ENCODE peak calls at places on chromosomes 7 and 10, in six cellular contexts. P, S, K, I, O and J are unnamed samples.

GRCh38 chr7:39421251-39421650 is 145.0 kb upstream of the YAE1 start:
- DNase-seq in P (no peak), S (no peak), K (no peak), I (no peak), O (no peak), J (no peak)

GRCh38 chr10:127649642-127650041 is 87.3 kb upstream of the FOXI2 start:
- DNase-seq in P (no peak), S (no peak), K (no peak), I (peak), O (no peak), J (no peak)

GRCh38 chr10:101782811-101783735 is at the start of gene NPM3:
- DNase-seq in P (peak), S (peak), K (peak), I (peak), O (peak), J (peak)

GRCh38 chr7:141463986-141464385 is 87.2 kb upstream of the AGK start:
- DNase-seq in P (no peak), S (no peak), K (no peak), I (no peak), O (no peak), J (no peak)

GRCh38 chr7:29019275-29019820 is 61.2 kb upstream of the TRIL start:
- DNase-seq in P (no peak), S (no peak), K (no peak), I (no peak), O (no peak), J (no peak)

GRCh38 chr10:72539137-72539536 is 86.7 kb downstream of the MICU1 start:
- DNase-seq in P (no peak), S (no peak), K (no peak), I (no peak), O (no peak), J (no peak)

GRCh38 chr7:112162161-112163020 is 43.8 kb downstream of the DOCK4 start:
- DNase-seq in P (no peak), S (no peak), K (no peak), I (no peak), O (no peak), J (peak)

GRCh38 chr7:1176891-1177373 is 16.9 kb upstream of the ZFAND2A start:
- DNase-seq in P (no peak), S (peak), K (peak), I (peak), O (peak), J (no peak)

GRCh38 chr10:30755474-30755873 is 125.9 kb upstream of the LYZL2 start:
- DNase-seq in P (no peak), S (no peak), K (no peak), I (no peak), O (no peak), J (no peak)

GRCh38 chr7:158926348-158926747 is 70.0 kb downstream of the DYNC2I1 start:
- DNase-seq in P (no peak), S (no peak), K (no peak), I (no peak), O (no peak), J (no peak)

GRCh38 chr10:72081772-72082590 is 6.4 kb downstream of the SPOCK2 start:
- DNase-seq in P (peak), S (no peak), K (no peak), I (no peak), O (no peak), J (peak)

GRCh38 chr7:122123746-122124145 is 20.3 kb downstream of the AASS start:
- DNase-seq in P (no peak), S (no peak), K (no peak), I (no peak), O (no peak), J (no peak)

GRCh38 chr10:3811331-3811870 is 26.4 kb upstream of the KLF6 start:
- DNase-seq in P (peak), S (no peak), K (peak), I (peak), O (no peak), J (no peak)

GRCh38 chr7:123715793-123716192 is 33.0 kb downstream of the WASL start:
- DNase-seq in P (no peak), S (no peak), K (no peak), I (no peak), O (no peak), J (no peak)

GRCh38 chr10:123377883-123378282 is 223.7 kb downstream of the BUB3 start:
- DNase-seq in P (no peak), S (no peak), K (no peak), I (no peak), O (no peak), J (no peak)

GRCh38 chr7:91832493-91833045 is 47.9 kb downstream of the MTERF1 start:
- DNase-seq in P (no peak), S (no peak), K (no peak), I (no peak), O (no peak), J (no peak)

GRCh38 chr7:139758388-139758787 is 19.4 kb downstream of the HIPK2 start:
- DNase-seq in P (no peak), S (no peak), K (no peak), I (no peak), O (no peak), J (no peak)

GRCh38 chr10:75582102-75582501 is 150.7 kb downstream of the LRMDA start:
- DNase-seq in P (no peak), S (no peak), K (no peak), I (no peak), O (no peak), J (no peak)

GRCh38 chr10:78716034-78716660 is 352.6 kb upstream of the ZMIZ1 start:
- DNase-seq in P (no peak), S (no peak), K (no peak), I (no peak), O (no peak), J (no peak)

GRCh38 chr7:49166441-49166840 is 242.1 kb downstream of the CDC14C start:
- DNase-seq in P (no peak), S (no peak), K (no peak), I (no peak), O (no peak), J (no peak)

GRCh38 chr7:2162959-2163358 is 69.8 kb downstream of the MAD1L1 start:
- DNase-seq in P (no peak), S (no peak), K (no peak), I (no peak), O (no peak), J (no peak)